ENCODE peak calls at places on chromosome 17, in eight cellular contexts. T is sigmoid colon; G is CD8-positive, alpha-beta T cell; I is trophoblast cell; W is CD8-positive, alpha-beta memory T cell; Y is stomach; V is fibroblast of lung; F is CD4-positive, CD25-positive, alpha-beta regulatory T cell. J is an unnamed sample. For H3K4me1, the result is how much of the 10 kb centered on the place peaks cover.

GRCh38 chr17:29145289-29146058 is 34.7 kb downstream of the MYO18A start:
- DNase-seq in T (peak), G (peak), I (peak), W (peak), Y (peak), V (peak), F (peak), J (no peak)

GRCh38 chr17:17320911-17321220 is 17.7 kb downstream of the NT5M start:
- DNase-seq in T (no peak), G (no peak), I (no peak), W (no peak), Y (peak), V (no peak), F (no peak), J (no peak)

GRCh38 chr17:78358538-78359215 is 1.2 kb downstream of the SOCS3 start:
- DNase-seq in T (no peak), G (no peak), I (no peak), W (no peak), Y (peak), V (peak), F (no peak), J (no peak)

GRCh38 chr17:6254036-6254435 is 180.9 kb downstream of the AIPL1 start:
- DNase-seq in T (no peak), G (no peak), I (no peak), W (no peak), Y (no peak), V (peak), F (no peak), J (no peak)

GRCh38 chr17:17757391-17757791 is 76.1 kb downstream of the RAI1 start:
- DNase-seq in T (no peak), G (no peak), I (no peak), W (peak), Y (no peak), V (no peak), F (peak), J (no peak)

GRCh38 chr17:65514082-65514481 is 47.4 kb downstream of the AXIN2 start:
- DNase-seq in T (peak), G (no peak), I (peak), W (no peak), Y (no peak), V (peak), F (no peak), J (no peak)

GRCh38 chr17:63171428-63172205 is 205.6 kb downstream of the TANC2 start:
- DNase-seq in T (no peak), G (no peak), I (peak), W (no peak), Y (no peak), V (peak), F (no peak), J (no peak)

GRCh38 chr17:33322063-33322462 is 29.0 kb upstream of the ASIC2 start:
- DNase-seq in T (no peak), G (no peak), I (no peak), W (no peak), Y (no peak), V (peak), F (no peak), J (no peak)

GRCh38 chr17:65531508-65532431 is 29.7 kb downstream of the AXIN2 start:
- DNase-seq in T (peak), G (no peak), I (peak), W (no peak), Y (peak), V (peak), F (no peak), J (no peak)

GRCh38 chr17:67608691-67609090 is 109.0 kb upstream of the NOL11 start:
- DNase-seq in T (no peak), G (no peak), I (no peak), W (no peak), Y (no peak), V (peak), F (no peak), J (no peak)

GRCh38 chr17:38350035-38350434 is 1.6 kb upstream of the SOCS7 start:
- DNase-seq in T (no peak), G (no peak), I (no peak), W (no peak), Y (no peak), V (no peak), F (no peak), J (no peak)

GRCh38 chr17:16215965-16216316 is 607 bp upstream of the NCOR1 start:
- DNase-seq in T (no peak), G (peak), I (peak), W (peak), Y (no peak), V (no peak), F (no peak), J (peak)

GRCh38 chr17:76844846-76845245 is 23.4 kb upstream of the MGAT5B start:
- DNase-seq in T (no peak), G (no peak), I (no peak), W (no peak), Y (no peak), V (no peak), F (no peak), J (no peak)

GRCh38 chr17:31310260-31310659 is 3.6 kb downstream of the EVI2B start:
- DNase-seq in T (no peak), G (peak), I (no peak), W (peak), Y (no peak), V (no peak), F (peak), J (no peak)

GRCh38 chr17:15257316-15257925 is 7.7 kb downstream of the PMP22 start:
- DNase-seq in T (peak), G (peak), I (peak), W (peak), Y (peak), V (peak), F (peak), J (no peak)

GRCh38 chr17:50094243-50094752 is 853 bp upstream of the PDK2 start:
- DNase-seq in T (peak), G (peak), I (peak), W (peak), Y (peak), V (peak), F (peak), J (peak)

GRCh38 chr17:28747801-28748750 is 4.3 kb downstream of the TRAF4 start:
- DNase-seq in T (no peak), G (no peak), I (no peak), W (no peak), Y (no peak), V (no peak), F (no peak), J (no peak)

GRCh38 chr17:35778641-35779196 is 16.7 kb downstream of the MMP28 start:
- DNase-seq in T (no peak), G (no peak), I (no peak), W (no peak), Y (no peak), V (peak), F (no peak), J (no peak)

GRCh38 chr17:69724236-69724635 is 309.7 kb downstream of the MAP2K6 start:
- DNase-seq in T (no peak), G (no peak), I (no peak), W (no peak), Y (no peak), V (peak), F (no peak), J (no peak)

GRCh38 chr17:28760987-28761562 is 17.3 kb downstream of the TRAF4 start:
- DNase-seq in T (peak), G (no peak), I (no peak), W (no peak), Y (peak), V (peak), F (no peak), J (no peak)

GRCh38 chr17:48542956-48543853 is 1.7 kb downstream of the HOXB2 start:
- DNase-seq in T (peak), G (peak), I (peak), W (peak), Y (no peak), V (no peak), F (peak), J (no peak)

GRCh38 chr17:10649031-10649430 is 8.1 kb downstream of the MYH3 start:
- DNase-seq in T (no peak), G (no peak), I (no peak), W (no peak), Y (no peak), V (peak), F (no peak), J (no peak)

GRCh38 chr17:2053380-2054261 is 1.3 kb upstream of the HIC1 start:
- DNase-seq in T (peak), G (peak), I (peak), W (peak), Y (peak), V (peak), F (peak), J (no peak)

GRCh38 chr17:34358631-34359030 is 2.4 kb downstream of the CCL13 start:
- DNase-seq in T (no peak), G (no peak), I (no peak), W (no peak), Y (no peak), V (no peak), F (no peak), J (no peak)

GRCh38 chr17:64174686-64175456 is 44.9 kb upstream of the ERN1 start:
- DNase-seq in T (no peak), G (no peak), I (peak), W (no peak), Y (no peak), V (peak), F (no peak), J (no peak)

GRCh38 chr17:79464310-79465010 is 146.4 kb downstream of the RBFOX3 start:
- DNase-seq in T (no peak), G (no peak), I (no peak), W (no peak), Y (no peak), V (no peak), F (no peak), J (no peak)

GRCh38 chr17:71959129-71959528 is 161.7 kb upstream of the SOX9 start:
- DNase-seq in T (no peak), G (no peak), I (no peak), W (no peak), Y (no peak), V (no peak), F (no peak), J (no peak)

GRCh38 chr17:6894206-6894528 is 62.6 kb upstream of the TEKT1 start:
- DNase-seq in T (no peak), G (no peak), I (no peak), W (no peak), Y (no peak), V (no peak), F (no peak), J (peak)

GRCh38 chr17:29163563-29163962 is 16.6 kb downstream of the MYO18A start:
- DNase-seq in T (no peak), G (no peak), I (peak), W (no peak), Y (no peak), V (no peak), F (no peak), J (no peak)

GRCh38 chr17:57519199-57519598 is 225.9 kb downstream of the CCDC182 start:
- DNase-seq in T (no peak), G (no peak), I (peak), W (no peak), Y (no peak), V (peak), F (no peak), J (no peak)
- H3K27ac ChIP-seq in T (no peak), G (no peak), I (peak), W (no peak), Y (no peak), V (no peak), F (no peak), J (no peak)

GRCh38 chr17:45316271-45317112 is at the start of gene MAP3K14:
- DNase-seq in T (peak), G (peak), I (peak), W (peak), Y (peak), V (peak), F (no peak), J (no peak)
- H3K4me1 ChIP-seq in T (half or more), G (half or more), I (under half), W (half or more), Y (half or more), V (under half), F (half or more), J (under half)

GRCh38 chr17:44216173-44216572 is 3.3 kb downstream of the UBTF start:
- DNase-seq in T (no peak), G (peak), I (no peak), W (peak), Y (no peak), V (no peak), F (peak), J (no peak)
- H3K4me3 ChIP-seq in T (no peak), G (peak), I (no peak), W (peak), Y (no peak), V (no peak), F (peak), J (no peak)

GRCh38 chr17:27413295-27413694 is 43.0 kb upstream of the KSR1 start:
- DNase-seq in T (no peak), G (no peak), I (no peak), W (no peak), Y (no peak), V (no peak), F (no peak), J (no peak)

GRCh38 chr17:27413792-27414191 is 42.5 kb upstream of the KSR1 start:
- DNase-seq in T (no peak), G (no peak), I (no peak), W (no peak), Y (no peak), V (no peak), F (no peak), J (no peak)

GRCh38 chr17:27407916-27408846 is 48.1 kb upstream of the KSR1 start:
- DNase-seq in T (no peak), G (no peak), I (no peak), W (no peak), Y (peak), V (peak), F (no peak), J (no peak)

GRCh38 chr17:27403480-27404005 is 52.7 kb upstream of the KSR1 start:
- DNase-seq in T (no peak), G (no peak), I (no peak), W (no peak), Y (no peak), V (no peak), F (no peak), J (no peak)

GRCh38 chr17:27408891-27409290 is 47.4 kb upstream of the KSR1 start:
- DNase-seq in T (no peak), G (no peak), I (no peak), W (no peak), Y (peak), V (peak), F (no peak), J (no peak)
- H3K27ac ChIP-seq in T (no peak), G (no peak), I (no peak), W (no peak), Y (no peak), V (no peak), F (no peak), J (no peak)

GRCh38 chr17:42135664-42136653 is 13.4 kb downstream of the HSPB9 start:
- DNase-seq in T (peak), G (no peak), I (no peak), W (no peak), Y (peak), V (peak), F (no peak), J (no peak)
- H3K4me1 ChIP-seq in T (half or more), G (under half), I (under half), W (under half), Y (half or more), V (under half), F (half or more), J (under half)

GRCh38 chr17:40286473-40286872 is 1.2 kb upstream of the CDC6 start:
- DNase-seq in T (no peak), G (no peak), I (no peak), W (no peak), Y (no peak), V (no peak), F (no peak), J (no peak)

GRCh38 chr17:40281663-40282062 is 6.0 kb upstream of the CDC6 start:
- DNase-seq in T (no peak), G (no peak), I (no peak), W (no peak), Y (no peak), V (no peak), F (no peak), J (peak)

GRCh38 chr17:40287159-40287493 is 553 bp upstream of the CDC6 start:
- DNase-seq in T (no peak), G (no peak), I (no peak), W (no peak), Y (no peak), V (no peak), F (no peak), J (no peak)

GRCh38 chr17:40284085-40284713 is 3.5 kb upstream of the CDC6 start:
- DNase-seq in T (no peak), G (no peak), I (peak), W (no peak), Y (no peak), V (peak), F (no peak), J (no peak)

GRCh38 chr17:40283662-40284061 is 4.0 kb upstream of the CDC6 start:
- DNase-seq in T (no peak), G (no peak), I (no peak), W (no peak), Y (no peak), V (peak), F (peak), J (no peak)
- H3K4me3 ChIP-seq in T (no peak), G (no peak), I (no peak), W (no peak), Y (no peak), V (peak), F (no peak), J (no peak)

GRCh38 chr17:75271233-75271954 is 363 bp upstream of the MIF4GD start:
- DNase-seq in T (peak), G (peak), I (peak), W (peak), Y (peak), V (no peak), F (peak), J (no peak)
- H3K27ac ChIP-seq in T (peak), G (peak), I (no peak), W (peak), Y (peak), V (no peak), F (peak), J (no peak)

J was measured in iPS DF 6.9.